ENCODE peak calls at places on chromosomes 6 and 20, in five cellular contexts. L, V, O, M and I are unnamed samples.

GRCh38 chr6:115766745-115767462 is 293.8 kb downstream of the FRK start:
- DNase-seq in L (no peak), V (no peak), O (no peak), M (no peak), I (no peak)

GRCh38 chr6:14066782-14067406 is 50.7 kb upstream of the CD83 start:
- DNase-seq in L (peak), V (peak), O (no peak), M (no peak), I (peak)

GRCh38 chr6:160013987-160014868 is 45.3 kb downstream of the IGF2R start:
- DNase-seq in L (peak), V (no peak), O (no peak), M (no peak), I (no peak)

GRCh38 chr20:17992847-17993508 is 24.2 kb downstream of the MGME1 start:
- DNase-seq in L (no peak), V (no peak), O (no peak), M (no peak), I (no peak)

GRCh38 chr6:26743941-26744699 is 84.6 kb upstream of the ZNF322 start:
- DNase-seq in L (no peak), V (no peak), O (no peak), M (no peak), I (no peak)

GRCh38 chr20:62485062-62485700 is 9.4 kb upstream of the GATA5 start:
- DNase-seq in L (peak), V (no peak), O (peak), M (no peak), I (no peak)

GRCh38 chr6:69100772-69101171 is 465.7 kb downstream of the ADGRB3 start:
- DNase-seq in L (no peak), V (no peak), O (no peak), M (no peak), I (no peak)

GRCh38 chr6:68680244-68680643 is 45.2 kb downstream of the ADGRB3 start:
- DNase-seq in L (no peak), V (no peak), O (no peak), M (no peak), I (no peak)

GRCh38 chr6:75094614-75095321 is 111.1 kb downstream of the COL12A1 start:
- DNase-seq in L (no peak), V (no peak), O (no peak), M (no peak), I (no peak)

GRCh38 chr20:25676164-25676809 is 20.4 kb downstream of the ZNF337 start:
- DNase-seq in L (no peak), V (no peak), O (no peak), M (no peak), I (no peak)

GRCh38 chr6:46715106-46715505 is 20.1 kb downstream of the PLA2G7 start:
- DNase-seq in L (no peak), V (no peak), O (no peak), M (no peak), I (no peak)

GRCh38 chr20:38084425-38084951 is 50.9 kb downstream of the RPRD1B start:
- DNase-seq in L (no peak), V (peak), O (no peak), M (no peak), I (no peak)

GRCh38 chr20:62642666-62643520 is 590 bp downstream of the SLCO4A1 start:
- DNase-seq in L (peak), V (no peak), O (peak), M (no peak), I (no peak)

GRCh38 chr6:22079788-22080187 is 217.0 kb downstream of the PRL start:
- DNase-seq in L (no peak), V (no peak), O (no peak), M (no peak), I (no peak)

GRCh38 chr6:165728196-165728595 is 65.2 kb upstream of the PDE10A start:
- DNase-seq in L (no peak), V (no peak), O (no peak), M (no peak), I (no peak)

GRCh38 chr20:18705906-18706305 is 107.7 kb upstream of the SCP2D1 start:
- DNase-seq in L (no peak), V (no peak), O (no peak), M (no peak), I (no peak)

GRCh38 chr20:19605759-19606158 is 152.3 kb upstream of the RIN2 start:
- DNase-seq in L (no peak), V (no peak), O (no peak), M (no peak), I (no peak)

GRCh38 chr6:106473807-106474206 is 113.3 kb downstream of the CRYBG1 start:
- DNase-seq in L (no peak), V (no peak), O (no peak), M (no peak), I (no peak)

GRCh38 chr6:39792501-39793450 is 600 bp downstream of the DAAM2 start:
- DNase-seq in L (peak), V (no peak), O (peak), M (peak), I (peak)

GRCh38 chr6:39793528-39793927 is 1.4 kb downstream of the DAAM2 start:
- DNase-seq in L (no peak), V (no peak), O (no peak), M (no peak), I (no peak)

GRCh38 chr6:39790772-39791171 is 1.4 kb upstream of the DAAM2 start:
- DNase-seq in L (peak), V (no peak), O (no peak), M (no peak), I (peak)

GRCh38 chr6:39791850-39792500 is at the start of gene DAAM2:
- DNase-seq in L (peak), V (no peak), O (peak), M (peak), I (peak)

GRCh38 chr6:39791311-39791710 is 865 bp upstream of the DAAM2 start:
- DNase-seq in L (no peak), V (no peak), O (no peak), M (no peak), I (peak)
- TF ChIP-seq CTCF in L (peak), V (no peak), O (no peak), M (no peak), I (no peak)

GRCh38 chr20:36064661-36065426 is 89.7 kb upstream of the EPB41L1 start:
- DNase-seq in L (peak), V (peak), O (peak), M (peak), I (peak)
- TF ChIP-seq POLR2A in L (peak), V (peak), O (peak), M (peak), I (no peak)

GRCh38 chr6:36676142-36677058 is 2.1 kb upstream of the CDKN1A start:
- DNase-seq in L (no peak), V (peak), O (no peak), M (no peak), I (no peak)

GRCh38 chr6:36678488-36679042 is at the start of gene CDKN1A:
- DNase-seq in L (peak), V (peak), O (peak), M (peak), I (peak)

GRCh38 chr6:36677753-36678487 is 594 bp upstream of the CDKN1A start:
- DNase-seq in L (no peak), V (no peak), O (no peak), M (no peak), I (no peak)

GRCh38 chr6:36679043-36679821 is 718 bp downstream of the CDKN1A start:
- DNase-seq in L (peak), V (peak), O (peak), M (peak), I (peak)

GRCh38 chr6:36677059-36677749 is 1.3 kb upstream of the CDKN1A start:
- DNase-seq in L (no peak), V (peak), O (no peak), M (no peak), I (no peak)
- H3K4me3 ChIP-seq in L (no peak), V (no peak), O (no peak), M (no peak), I (no peak)

GRCh38 chr20:35237486-35237885 is 11.0 kb downstream of the MMP24 start:
- DNase-seq in L (no peak), V (no peak), O (no peak), M (no peak), I (no peak)
- TF ChIP-seq CTCF in L (no peak), V (no peak), O (no peak), M (no peak), I (no peak)

DNA sequence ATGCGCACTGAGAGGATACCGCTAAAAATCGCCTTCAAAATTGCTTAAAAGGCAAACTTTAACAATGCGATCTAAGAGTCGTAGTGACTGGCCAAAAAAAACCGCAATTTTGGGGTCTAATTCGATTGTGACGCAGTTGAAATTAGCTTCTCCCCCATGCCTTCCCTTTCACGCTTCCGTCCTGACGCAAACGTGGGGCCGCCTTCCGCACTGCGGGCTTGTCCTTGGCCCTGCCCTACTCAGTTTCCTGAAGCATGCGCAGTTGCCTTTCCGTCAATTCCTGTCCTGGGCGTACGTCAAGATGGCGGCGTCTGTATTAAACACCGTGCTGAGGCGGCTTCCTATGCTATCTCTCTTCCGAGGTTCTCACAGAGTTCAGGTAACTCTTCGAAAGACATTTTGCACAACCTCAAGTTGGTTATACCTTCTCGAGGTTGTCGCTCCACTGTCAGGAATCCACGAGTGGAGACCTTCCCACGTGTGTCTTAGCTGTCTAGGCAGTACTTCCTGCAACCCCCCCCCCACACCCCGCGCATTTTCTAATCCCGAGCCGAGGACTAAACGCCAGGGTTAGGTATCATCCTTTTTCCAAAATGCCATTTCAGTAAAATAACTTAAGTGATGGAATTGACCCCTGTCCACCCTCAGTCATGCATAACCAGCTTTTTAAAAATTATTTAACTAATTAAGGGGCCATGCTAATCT is at the start of gene MRPS18B:
- DNase-seq in L (peak), V (peak), O (peak), M (peak), I (peak)
- TF ChIP-seq POLR2A in L (peak), V (peak), O (peak), M (peak), I (peak)

GRCh38 chr6:86856937-86857563 is 80.3 kb upstream of the HTR1E start:
- DNase-seq in L (peak), V (peak), O (no peak), M (no peak), I (no peak)

GRCh38 chr6:86859513-86859912 is 77.8 kb upstream of the HTR1E start:
- DNase-seq in L (no peak), V (no peak), O (no peak), M (no peak), I (no peak)

GRCh38 chr6:86858970-86859369 is 78.4 kb upstream of the HTR1E start:
- DNase-seq in L (no peak), V (no peak), O (no peak), M (no peak), I (no peak)
- H3K4me3 ChIP-seq in L (no peak), V (no peak), O (no peak), M (no peak), I (no peak)

GRCh38 chr6:117601811-117602150 is 530 bp downstream of the GOPC start:
- DNase-seq in L (no peak), V (no peak), O (no peak), M (no peak), I (no peak)

GRCh38 chr6:117600008-117600743 is 2.1 kb downstream of the GOPC start:
- DNase-seq in L (no peak), V (no peak), O (no peak), M (no peak), I (no peak)

GRCh38 chr6:117602899-117603588 is 733 bp upstream of the GOPC start:
- DNase-seq in L (no peak), V (no peak), O (no peak), M (no peak), I (no peak)

GRCh38 chr6:117605169-117605826 is 3.0 kb upstream of the GOPC start:
- DNase-seq in L (peak), V (peak), O (no peak), M (no peak), I (no peak)

GRCh38 chr6:117602151-117602898 is at the start of gene GOPC:
- DNase-seq in L (peak), V (peak), O (peak), M (peak), I (peak)
- TF ChIP-seq CTCF in L (peak), V (no peak), O (no peak), M (no peak), I (no peak)

GRCh38 chr20:47310729-47311128 is 45.8 kb downstream of the ZMYND8 start:
- DNase-seq in L (no peak), V (no peak), O (no peak), M (peak), I (no peak)

GRCh38 chr20:47309806-47310426 is 46.6 kb downstream of the ZMYND8 start:
- DNase-seq in L (no peak), V (peak), O (no peak), M (peak), I (peak)

GRCh38 chr20:47311211-47311610 is 45.3 kb downstream of the ZMYND8 start:
- DNase-seq in L (no peak), V (no peak), O (no peak), M (peak), I (no peak)

GRCh38 chr20:47314647-47315338 is 41.7 kb downstream of the ZMYND8 start:
- DNase-seq in L (no peak), V (no peak), O (no peak), M (peak), I (peak)

GRCh38 chr20:47311967-47312681 is 44.4 kb downstream of the ZMYND8 start:
- DNase-seq in L (no peak), V (no peak), O (no peak), M (peak), I (peak)
- TF ChIP-seq POLR2A in L (no peak), V (no peak), O (no peak), M (no peak), I (no peak)